ENCODE peak calls at places on chromosome 16, in ten cellular contexts. One of them, this sample, is unnamed.

GRCh38 chr16:53711390-53711789 is 7.4 kb downstream of the FTO start:
- DNase-seq in left ventricle myocardium superior: no peak
- DNase-seq in T-cell: no peak
- DNase-seq in tibial nerve: no peak
- DNase-seq in activated gamma-delta T cell treated with anti-CD3 and anti-CD28 coated beads, Interleukin-2, amount 50 U/mL, for 16 hours: no peak
- DNase-seq in C1 segment of cervical spinal cord: no peak
- DNase-seq in BE2C: no peak
- DNase-seq in Caki2: no peak
- DNase-seq in stimulated activated CD8-positive, alpha-beta memory T cell treated with anti-CD3 and anti-CD28 coated beads, Interleukin-7, amount 100 ng/mL, for 1 hour: no peak
- DNase-seq in stimulated activated CD4-positive, alpha-beta T cell treated with anti-CD3 and anti-CD28 coated beads, Interleukin-1b, Interleukin-23, amount 100 ng/mL, for 1 hour: no peak
- DNase-seq in this sample: no peak

GRCh38 chr16:68197250-68197649 is 38.7 kb downstream of the ESRP2 start:
- DNase-seq in left ventricle myocardium superior: no peak
- DNase-seq in T-cell: no peak
- DNase-seq in tibial nerve: no peak
- DNase-seq in activated gamma-delta T cell treated with anti-CD3 and anti-CD28 coated beads, Interleukin-2, amount 50 U/mL, for 16 hours: no peak
- DNase-seq in C1 segment of cervical spinal cord: no peak
- DNase-seq in BE2C: no peak
- DNase-seq in Caki2: peak
- DNase-seq in stimulated activated CD8-positive, alpha-beta memory T cell treated with anti-CD3 and anti-CD28 coated beads, Interleukin-7, amount 100 ng/mL, for 1 hour: no peak
- DNase-seq in stimulated activated CD4-positive, alpha-beta T cell treated with anti-CD3 and anti-CD28 coated beads, Interleukin-1b, Interleukin-23, amount 100 ng/mL, for 1 hour: no peak
- DNase-seq in this sample: no peak

GRCh38 chr16:83926726-83927397 is 26.2 kb upstream of the OSGIN1 start:
- DNase-seq in left ventricle myocardium superior: peak
- DNase-seq in T-cell: peak
- DNase-seq in tibial nerve: peak
- DNase-seq in activated gamma-delta T cell treated with anti-CD3 and anti-CD28 coated beads, Interleukin-2, amount 50 U/mL, for 16 hours: peak
- DNase-seq in C1 segment of cervical spinal cord: no peak
- DNase-seq in BE2C: peak
- DNase-seq in Caki2: peak
- DNase-seq in stimulated activated CD8-positive, alpha-beta memory T cell treated with anti-CD3 and anti-CD28 coated beads, Interleukin-7, amount 100 ng/mL, for 1 hour: peak
- DNase-seq in stimulated activated CD4-positive, alpha-beta T cell treated with anti-CD3 and anti-CD28 coated beads, Interleukin-1b, Interleukin-23, amount 100 ng/mL, for 1 hour: no peak
- DNase-seq in this sample: peak

GRCh38 chr16:81492965-81493754 is 48.6 kb downstream of the CMIP start:
- DNase-seq in left ventricle myocardium superior: no peak
- DNase-seq in T-cell: no peak
- DNase-seq in tibial nerve: no peak
- DNase-seq in activated gamma-delta T cell treated with anti-CD3 and anti-CD28 coated beads, Interleukin-2, amount 50 U/mL, for 16 hours: no peak
- DNase-seq in C1 segment of cervical spinal cord: no peak
- DNase-seq in BE2C: no peak
- DNase-seq in Caki2: no peak
- DNase-seq in stimulated activated CD8-positive, alpha-beta memory T cell treated with anti-CD3 and anti-CD28 coated beads, Interleukin-7, amount 100 ng/mL, for 1 hour: no peak
- DNase-seq in stimulated activated CD4-positive, alpha-beta T cell treated with anti-CD3 and anti-CD28 coated beads, Interleukin-1b, Interleukin-23, amount 100 ng/mL, for 1 hour: no peak
- DNase-seq in this sample: no peak

GRCh38 chr16:87564524-87564778 is 37.9 kb upstream of the JPH3 start:
- DNase-seq in left ventricle myocardium superior: no peak
- DNase-seq in T-cell: no peak
- DNase-seq in tibial nerve: no peak
- DNase-seq in activated gamma-delta T cell treated with anti-CD3 and anti-CD28 coated beads, Interleukin-2, amount 50 U/mL, for 16 hours: no peak
- DNase-seq in C1 segment of cervical spinal cord: no peak
- DNase-seq in BE2C: no peak
- DNase-seq in Caki2: no peak
- DNase-seq in stimulated activated CD8-positive, alpha-beta memory T cell treated with anti-CD3 and anti-CD28 coated beads, Interleukin-7, amount 100 ng/mL, for 1 hour: no peak
- DNase-seq in stimulated activated CD4-positive, alpha-beta T cell treated with anti-CD3 and anti-CD28 coated beads, Interleukin-1b, Interleukin-23, amount 100 ng/mL, for 1 hour: no peak
- DNase-seq in this sample: no peak

GRCh38 chr16:46817961-46818360 is 13.0 kb downstream of the C16orf87 start:
- DNase-seq in left ventricle myocardium superior: no peak
- DNase-seq in T-cell: no peak
- DNase-seq in tibial nerve: no peak
- DNase-seq in activated gamma-delta T cell treated with anti-CD3 and anti-CD28 coated beads, Interleukin-2, amount 50 U/mL, for 16 hours: no peak
- DNase-seq in C1 segment of cervical spinal cord: no peak
- DNase-seq in BE2C: no peak
- DNase-seq in Caki2: no peak
- DNase-seq in stimulated activated CD8-positive, alpha-beta memory T cell treated with anti-CD3 and anti-CD28 coated beads, Interleukin-7, amount 100 ng/mL, for 1 hour: no peak
- DNase-seq in stimulated activated CD4-positive, alpha-beta T cell treated with anti-CD3 and anti-CD28 coated beads, Interleukin-1b, Interleukin-23, amount 100 ng/mL, for 1 hour: no peak
- DNase-seq in this sample: no peak

GRCh38 chr16:51636913-51637743 is 486.1 kb upstream of the SALL1 start:
- DNase-seq in left ventricle myocardium superior: no peak
- DNase-seq in T-cell: no peak
- DNase-seq in tibial nerve: no peak
- DNase-seq in activated gamma-delta T cell treated with anti-CD3 and anti-CD28 coated beads, Interleukin-2, amount 50 U/mL, for 16 hours: no peak
- DNase-seq in C1 segment of cervical spinal cord: no peak
- DNase-seq in BE2C: no peak
- DNase-seq in Caki2: no peak
- DNase-seq in stimulated activated CD8-positive, alpha-beta memory T cell treated with anti-CD3 and anti-CD28 coated beads, Interleukin-7, amount 100 ng/mL, for 1 hour: no peak
- DNase-seq in stimulated activated CD4-positive, alpha-beta T cell treated with anti-CD3 and anti-CD28 coated beads, Interleukin-1b, Interleukin-23, amount 100 ng/mL, for 1 hour: no peak
- DNase-seq in this sample: no peak

GRCh38 chr16:19898924-19899604 is 14.4 kb upstream of the GPRC5B start:
- DNase-seq in left ventricle myocardium superior: no peak
- DNase-seq in T-cell: peak
- DNase-seq in tibial nerve: no peak
- DNase-seq in activated gamma-delta T cell treated with anti-CD3 and anti-CD28 coated beads, Interleukin-2, amount 50 U/mL, for 16 hours: no peak
- DNase-seq in C1 segment of cervical spinal cord: no peak
- DNase-seq in BE2C: peak
- DNase-seq in Caki2: peak
- DNase-seq in stimulated activated CD8-positive, alpha-beta memory T cell treated with anti-CD3 and anti-CD28 coated beads, Interleukin-7, amount 100 ng/mL, for 1 hour: no peak
- DNase-seq in stimulated activated CD4-positive, alpha-beta T cell treated with anti-CD3 and anti-CD28 coated beads, Interleukin-1b, Interleukin-23, amount 100 ng/mL, for 1 hour: no peak
- DNase-seq in this sample: no peak

GRCh38 chr16:21986692-21987246 is 14.1 kb downstream of the PDZD9 start:
- DNase-seq in left ventricle myocardium superior: no peak
- DNase-seq in T-cell: no peak
- DNase-seq in tibial nerve: no peak
- DNase-seq in activated gamma-delta T cell treated with anti-CD3 and anti-CD28 coated beads, Interleukin-2, amount 50 U/mL, for 16 hours: no peak
- DNase-seq in C1 segment of cervical spinal cord: no peak
- DNase-seq in BE2C: no peak
- DNase-seq in Caki2: no peak
- DNase-seq in stimulated activated CD8-positive, alpha-beta memory T cell treated with anti-CD3 and anti-CD28 coated beads, Interleukin-7, amount 100 ng/mL, for 1 hour: no peak
- DNase-seq in stimulated activated CD4-positive, alpha-beta T cell treated with anti-CD3 and anti-CD28 coated beads, Interleukin-1b, Interleukin-23, amount 100 ng/mL, for 1 hour: no peak
- DNase-seq in this sample: no peak

GRCh38 chr16:19824216-19824615 is 60.4 kb downstream of the GPRC5B start:
- DNase-seq in left ventricle myocardium superior: no peak
- DNase-seq in T-cell: no peak
- DNase-seq in tibial nerve: no peak
- DNase-seq in activated gamma-delta T cell treated with anti-CD3 and anti-CD28 coated beads, Interleukin-2, amount 50 U/mL, for 16 hours: no peak
- DNase-seq in C1 segment of cervical spinal cord: no peak
- DNase-seq in BE2C: no peak
- DNase-seq in Caki2: no peak
- DNase-seq in stimulated activated CD8-positive, alpha-beta memory T cell treated with anti-CD3 and anti-CD28 coated beads, Interleukin-7, amount 100 ng/mL, for 1 hour: no peak
- DNase-seq in stimulated activated CD4-positive, alpha-beta T cell treated with anti-CD3 and anti-CD28 coated beads, Interleukin-1b, Interleukin-23, amount 100 ng/mL, for 1 hour: no peak
- DNase-seq in this sample: no peak

GRCh38 chr16:57620316-57621231 is 7.9 kb upstream of the ADGRG1 start:
- DNase-seq in left ventricle myocardium superior: no peak
- DNase-seq in T-cell: no peak
- DNase-seq in tibial nerve: peak
- DNase-seq in activated gamma-delta T cell treated with anti-CD3 and anti-CD28 coated beads, Interleukin-2, amount 50 U/mL, for 16 hours: no peak
- DNase-seq in C1 segment of cervical spinal cord: no peak
- DNase-seq in BE2C: peak
- DNase-seq in Caki2: no peak
- DNase-seq in stimulated activated CD8-positive, alpha-beta memory T cell treated with anti-CD3 and anti-CD28 coated beads, Interleukin-7, amount 100 ng/mL, for 1 hour: no peak
- DNase-seq in stimulated activated CD4-positive, alpha-beta T cell treated with anti-CD3 and anti-CD28 coated beads, Interleukin-1b, Interleukin-23, amount 100 ng/mL, for 1 hour: no peak
- DNase-seq in this sample: no peak